ENCODE peak calls at places on chromosome 12, in ten cellular contexts. U is neuronal stem cell, M is adipocyte, J is IMR-90, C is breast epithelium, Z is suprapubic skin, W is fibroblast of lung, L is lower leg skin, G is hepatocyte, A is mesendoderm. O is an unnamed sample.

GRCh38 chr12:109131522-109132050 is 15.2 kb downstream of the ACACB start:
- DNase-seq in U (no peak), M (peak), J (no peak), C (no peak), Z (peak), W (no peak), L (no peak), G (no peak), A (no peak), O (no peak)

GRCh38 chr12:108403952-108404351 is 64.8 kb upstream of the CMKLR1 start:
- DNase-seq in U (no peak), M (no peak), J (no peak), C (no peak), Z (no peak), W (no peak), L (no peak), G (no peak), A (peak), O (no peak)

GRCh38 chr12:101087903-101088302 is 122.1 kb downstream of the SLC5A8 start:
- DNase-seq in U (no peak), M (no peak), J (no peak), C (no peak), Z (no peak), W (no peak), L (no peak), G (no peak), A (no peak), O (no peak)

GRCh38 chr12:119593578-119594398 is at the start of gene TMEM233:
- DNase-seq in U (peak), M (no peak), J (no peak), C (no peak), Z (no peak), W (no peak), L (no peak), G (no peak), A (peak), O (peak)

GRCh38 chr12:63445266-63445665 is 223.0 kb downstream of the DPY19L2 start:
- DNase-seq in U (no peak), M (no peak), J (no peak), C (no peak), Z (no peak), W (no peak), L (no peak), G (no peak), A (no peak), O (no peak)

GRCh38 chr12:93361159-93361919 is 16.4 kb upstream of the NUDT4 start:
- DNase-seq in U (no peak), M (no peak), J (peak), C (no peak), Z (no peak), W (no peak), L (peak), G (no peak), A (peak), O (peak)

GRCh38 chr12:64819816-64820402 is 4.5 kb upstream of the TBC1D30 start:
- DNase-seq in U (no peak), M (no peak), J (no peak), C (no peak), Z (no peak), W (no peak), L (no peak), G (no peak), A (no peak), O (no peak)

GRCh38 chr12:85057370-85057963 is 21.3 kb downstream of the LRRIQ1 start:
- DNase-seq in U (peak), M (peak), J (peak), C (no peak), Z (no peak), W (peak), L (no peak), G (peak), A (peak), O (peak)

GRCh38 chr12:110108309-110109036 is 15.7 kb upstream of the IFT81 start:
- DNase-seq in U (no peak), M (peak), J (no peak), C (no peak), Z (no peak), W (no peak), L (no peak), G (no peak), A (no peak), O (no peak)

GRCh38 chr12:92930421-92930820 is 1.3 kb upstream of the EEA1 start:
- DNase-seq in U (no peak), M (no peak), J (no peak), C (no peak), Z (no peak), W (peak), L (no peak), G (no peak), A (no peak), O (peak)

GRCh38 chr12:109433618-109434017 is 43.5 kb downstream of the KCTD10 start:
- DNase-seq in U (no peak), M (no peak), J (no peak), C (no peak), Z (no peak), W (no peak), L (no peak), G (no peak), A (peak), O (no peak)

GRCh38 chr12:54561164-54561563 is 11.8 kb downstream of the PDE1B start:
- DNase-seq in U (no peak), M (peak), J (no peak), C (no peak), Z (no peak), W (no peak), L (no peak), G (no peak), A (no peak), O (no peak)

GRCh38 chr12:19671695-19672094 is 232.4 kb downstream of the AEBP2 start:
- DNase-seq in U (no peak), M (peak), J (peak), C (no peak), Z (no peak), W (peak), L (no peak), G (no peak), A (no peak), O (peak)

GRCh38 chr12:131620946-131621681 is 89.8 kb upstream of the SFSWAP start:
- DNase-seq in U (no peak), M (no peak), J (no peak), C (no peak), Z (no peak), W (no peak), L (no peak), G (no peak), A (no peak), O (no peak)

GRCh38 chr12:54265364-54265812 is 14.5 kb downstream of the CBX5 start:
- DNase-seq in U (no peak), M (no peak), J (no peak), C (no peak), Z (no peak), W (no peak), L (no peak), G (no peak), A (no peak), O (no peak)

GRCh38 chr12:100356646-100357223 is at the start of gene SLC17A8:
- DNase-seq in U (peak), M (no peak), J (no peak), C (no peak), Z (no peak), W (no peak), L (no peak), G (peak), A (peak), O (no peak)

GRCh38 chr12:34126239-34126641 is 103.9 kb downstream of the ALG10 start:
- DNase-seq in U (no peak), M (no peak), J (no peak), C (no peak), Z (no peak), W (no peak), L (no peak), G (no peak), A (no peak), O (no peak)

GRCh38 chr12:118102070-118102469 is 1.7 kb downstream of the VSIG10 start:
- DNase-seq in U (no peak), M (no peak), J (peak), C (peak), Z (no peak), W (no peak), L (no peak), G (peak), A (peak), O (no peak)

GRCh38 chr12:119082496-119082895 is 96.2 kb upstream of the HSPB8 start:
- DNase-seq in U (no peak), M (no peak), J (no peak), C (no peak), Z (no peak), W (no peak), L (no peak), G (no peak), A (no peak), O (no peak)

GRCh38 chr12:74537126-74537706 is 419 bp upstream of the ATXN7L3B start:
- DNase-seq in U (peak), M (peak), J (peak), C (no peak), Z (no peak), W (peak), L (no peak), G (peak), A (peak), O (peak)

GRCh38 chr12:25054783-25055144 is 105.9 kb upstream of the BCAT1 start:
- DNase-seq in U (no peak), M (peak), J (peak), C (no peak), Z (no peak), W (peak), L (no peak), G (no peak), A (no peak), O (no peak)

GRCh38 chr12:124390442-124391116 is 95.7 kb downstream of the RFLNA start:
- DNase-seq in U (no peak), M (peak), J (peak), C (no peak), Z (no peak), W (peak), L (peak), G (no peak), A (no peak), O (peak)

GRCh38 chr12:26867084-26867483 is 34.1 kb upstream of the ITPR2 start:
- DNase-seq in U (no peak), M (no peak), J (no peak), C (no peak), Z (no peak), W (no peak), L (no peak), G (no peak), A (no peak), O (peak)

GRCh38 chr12:77645966-77646598 is 184.6 kb upstream of the NAV3 start:
- DNase-seq in U (peak), M (no peak), J (no peak), C (no peak), Z (no peak), W (no peak), L (no peak), G (no peak), A (peak), O (no peak)

GRCh38 chr12:93020998-93021597 is 92.0 kb upstream of the EEA1 start:
- DNase-seq in U (no peak), M (no peak), J (no peak), C (no peak), Z (no peak), W (no peak), L (no peak), G (no peak), A (no peak), O (peak)

GRCh38 chr12:92802906-92803305 is 100.1 kb downstream of the PLEKHG7 start:
- DNase-seq in U (no peak), M (no peak), J (no peak), C (no peak), Z (no peak), W (no peak), L (no peak), G (no peak), A (no peak), O (no peak)

GRCh38 chr12:49920241-49920914 is 16.7 kb upstream of the FAIM2 start:
- DNase-seq in U (no peak), M (no peak), J (peak), C (peak), Z (no peak), W (no peak), L (no peak), G (no peak), A (no peak), O (peak)

GRCh38 chr12:121678721-121679300 is 9.4 kb upstream of the MORN3 start:
- DNase-seq in U (no peak), M (no peak), J (peak), C (no peak), Z (no peak), W (no peak), L (no peak), G (no peak), A (peak), O (no peak)
- H3K4me3 ChIP-seq in U (no peak), M (no peak), J (no peak), C (no peak), Z (no peak), W (no peak), L (no peak), G (no peak), A (no peak), O (no peak)

GRCh38 chr12:113837528-113838296 is 128.4 kb downstream of the RBM19 start:
- DNase-seq in U (no peak), M (no peak), J (no peak), C (no peak), Z (no peak), W (no peak), L (no peak), G (no peak), A (no peak), O (no peak)
- H3K4me3 ChIP-seq in U (no peak), M (no peak), J (no peak), C (no peak), Z (no peak), W (no peak), L (no peak), G (no peak), A (no peak), O (no peak)

DNA sequence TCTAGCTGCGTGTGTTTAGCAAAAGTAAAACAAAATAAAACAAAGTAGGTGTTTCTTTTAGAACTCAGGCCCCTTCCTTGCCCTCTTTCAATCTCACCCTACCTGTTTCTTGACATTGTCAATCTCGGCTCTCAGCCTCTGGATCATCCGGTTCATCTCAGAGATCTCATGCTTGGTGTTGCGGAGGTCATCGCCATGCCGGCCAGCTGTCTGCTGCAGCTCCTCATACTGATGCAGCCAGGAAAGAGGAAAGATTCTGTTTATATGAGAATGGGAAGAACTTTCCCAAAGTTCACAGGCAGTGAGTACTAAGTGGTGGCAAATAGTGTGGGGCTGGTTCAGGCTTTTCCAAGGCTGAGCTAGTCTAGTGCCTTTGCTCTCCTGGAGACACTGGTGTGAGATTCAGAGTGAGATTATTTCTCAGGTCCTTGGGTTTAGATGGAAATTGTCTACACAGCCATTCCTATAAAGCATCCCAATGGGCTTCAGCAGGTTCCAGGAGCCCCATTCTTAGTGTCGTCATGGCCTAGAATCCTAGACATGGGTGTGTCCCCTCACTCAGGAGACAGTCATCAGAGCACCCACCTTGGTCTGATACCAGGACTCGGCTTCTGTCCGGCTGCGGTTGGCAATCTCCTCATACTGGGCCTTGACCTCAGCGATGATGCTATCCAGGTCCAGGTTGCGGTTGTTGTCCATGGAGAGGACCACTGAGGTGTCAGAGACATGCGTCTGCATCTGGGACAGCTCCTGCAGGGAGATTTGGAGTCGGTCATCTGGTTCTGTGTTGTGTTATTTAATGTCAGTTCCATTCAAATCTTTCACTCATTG is 3.0 kb downstream of the KRT5 start:
- DNase-seq in U (no peak), M (no peak), J (no peak), C (no peak), Z (no peak), W (no peak), L (peak), G (no peak), A (no peak), O (no peak)
- H3K4me3 ChIP-seq in U (no peak), M (no peak), J (no peak), C (no peak), Z (peak), W (no peak), L (peak), G (no peak), A (no peak), O (no peak)

DNA sequence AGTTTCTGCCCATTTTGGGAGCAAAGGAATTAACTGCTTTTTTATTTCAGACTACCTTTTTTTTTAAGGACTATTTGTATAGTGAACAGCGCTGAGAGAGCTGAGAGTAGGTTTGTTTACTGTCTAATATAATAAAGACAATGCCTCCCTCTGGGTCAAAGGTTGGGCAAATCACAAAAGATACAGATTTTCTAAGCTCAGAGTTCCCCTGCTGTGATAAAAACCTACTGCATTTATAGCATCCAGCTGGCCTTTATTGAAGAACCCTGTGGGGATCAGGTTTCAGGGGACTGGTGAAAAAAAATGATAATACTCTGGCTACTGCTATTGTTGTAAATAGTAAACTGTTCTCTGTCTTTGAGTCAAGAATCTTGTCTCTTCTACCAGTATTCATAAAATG is 28.7 kb downstream of the CCDC59 start:
- DNase-seq in U (peak), M (peak), J (no peak), C (no peak), Z (no peak), W (no peak), L (no peak), G (peak), A (no peak), O (no peak)
- H3K4me3 ChIP-seq in U (no peak), M (no peak), J (no peak), C (no peak), Z (no peak), W (no peak), L (no peak), G (no peak), A (no peak), O (no peak)

DNA sequence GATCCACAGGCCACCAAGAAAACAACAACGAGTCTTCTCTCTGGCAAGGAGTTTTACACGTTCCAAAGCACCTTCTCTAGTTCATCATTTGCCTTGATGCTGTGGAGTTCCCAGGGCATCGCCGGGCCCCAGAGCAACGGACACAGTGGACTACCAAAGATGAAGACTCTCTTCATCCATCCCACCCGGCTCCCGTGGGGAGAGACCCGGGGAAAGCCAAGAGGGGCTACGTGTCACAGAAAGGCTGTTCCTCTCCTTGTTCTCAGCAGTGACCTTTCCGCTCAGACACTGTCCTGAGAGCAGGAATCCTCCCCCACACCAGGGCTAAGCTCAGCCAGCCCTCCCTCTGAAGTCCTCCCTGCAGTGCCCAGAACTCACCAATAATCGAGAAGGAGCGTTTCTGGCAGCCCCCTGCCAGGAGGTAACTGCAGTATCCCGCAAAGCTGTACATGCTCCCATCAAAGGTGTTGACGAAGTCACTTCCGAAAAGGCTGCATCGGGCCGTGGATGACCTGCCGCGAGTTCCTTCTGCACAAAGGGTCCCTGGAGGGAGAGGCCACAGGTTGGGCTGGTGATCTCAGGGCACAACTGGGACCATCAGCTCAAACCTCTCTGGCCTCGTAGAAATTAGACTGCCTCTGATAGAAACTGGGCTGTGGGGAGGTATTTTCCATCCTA is 3.5 kb downstream of the VWF start:
- DNase-seq in U (no peak), M (no peak), J (no peak), C (no peak), Z (peak), W (no peak), L (peak), G (no peak), A (no peak), O (no peak)
- H3K4me3 ChIP-seq in U (no peak), M (no peak), J (no peak), C (peak), Z (peak), W (no peak), L (no peak), G (no peak), A (no peak), O (no peak)

DNA sequence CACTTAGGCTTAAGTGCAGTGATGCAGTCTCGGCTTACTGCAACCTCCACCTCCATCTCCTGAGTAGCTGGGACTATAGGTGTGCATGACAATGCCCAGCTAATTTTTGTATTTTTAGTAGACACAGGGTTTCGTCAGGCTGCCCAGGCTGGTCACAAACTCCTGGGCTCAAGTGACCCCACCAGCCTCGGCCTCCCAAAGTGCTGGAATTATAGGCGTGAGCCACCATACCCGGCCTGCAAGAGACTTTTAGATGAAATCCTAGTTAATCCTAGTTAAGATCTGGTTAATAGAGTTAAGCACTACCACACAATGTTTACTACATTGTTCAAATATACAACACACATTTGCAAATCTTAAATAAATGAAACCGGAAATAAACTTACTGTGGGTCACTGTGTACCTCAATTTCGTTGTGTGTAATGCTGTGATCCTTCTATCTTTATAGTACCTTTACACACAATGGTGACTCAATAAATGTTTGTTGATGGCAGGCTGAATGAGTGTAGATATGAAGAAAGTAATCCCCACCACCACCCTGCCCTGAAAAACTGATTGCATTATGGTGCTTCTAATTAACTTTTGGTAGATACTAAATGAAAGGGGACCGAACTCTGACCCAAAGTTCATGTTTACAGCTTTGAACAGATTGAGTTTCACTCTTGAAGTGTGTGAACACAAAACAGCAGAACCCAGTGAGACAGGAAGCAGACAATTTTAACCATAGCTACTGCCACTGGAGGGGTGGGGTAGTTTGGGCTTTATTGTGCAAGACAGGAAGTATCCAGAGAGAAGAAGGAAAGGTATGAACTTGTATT is 196.7 kb upstream of the AMIGO2 start:
- DNase-seq in U (no peak), M (peak), J (peak), C (no peak), Z (no peak), W (peak), L (no peak), G (peak), A (no peak), O (no peak)
- H3K4me3 ChIP-seq in U (no peak), M (no peak), J (no peak), C (no peak), Z (no peak), W (no peak), L (no peak), G (no peak), A (no peak), O (no peak)

O was measured in fibroblast of the aortic adventitia.